ENCODE peak calls at places on chromosome 2, in eight cellular contexts. O, G, L, W, S, A, D and H are unnamed samples.
A peak's percentile ranks its signal among the peaks of the same experiment; 100 is the strongest.

GRCh38 chr2:14560686-14561085 is 71.8 kb upstream of the LRATD1 start:
- DNase-seq in O (no peak), G (no peak), L (no peak), W (no peak), S (no peak), A (no peak), D (no peak), H (no peak)

GRCh38 chr2:179741317-179741716 is 120.1 kb downstream of the ZNF385B start:
- DNase-seq in O (no peak), G (no peak), L (no peak), W (no peak), S (no peak), A (no peak), D (no peak), H (no peak)

GRCh38 chr2:225893151-225893550 is 493.6 kb downstream of the NYAP2 start:
- DNase-seq in O (no peak), G (no peak), L (no peak), W (no peak), S (no peak), A (no peak), D (no peak), H (no peak)

GRCh38 chr2:65079017-65079416 is 22.8 kb downstream of the CEP68 start:
- DNase-seq in O (no peak), G (no peak), L (no peak), W (no peak), S (no peak), A (no peak), D (no peak), H (no peak)

GRCh38 chr2:159936471-159936870 is 125.9 kb downstream of the PLA2R1 start:
- DNase-seq in O (no peak), G (no peak), L (peak; percentile 39), W (no peak), S (no peak), A (no peak), D (peak; percentile 37), H (no peak)

GRCh38 chr2:209471037-209471436 is 47.2 kb downstream of the MAP2 start:
- DNase-seq in O (no peak), G (no peak), L (no peak), W (no peak), S (no peak), A (no peak), D (no peak), H (no peak)

GRCh38 chr2:108607706-108608301 is 73.5 kb downstream of the LIMS1 start:
- DNase-seq in O (no peak), G (no peak), L (peak; percentile 35), W (peak; percentile 63), S (no peak), A (no peak), D (peak; percentile 74), H (no peak)

GRCh38 chr2:208984376-208985100 is 439.3 kb upstream of the MAP2 start:
- DNase-seq in O (no peak), G (no peak), L (no peak), W (no peak), S (no peak), A (no peak), D (no peak), H (no peak)

GRCh38 chr2:148519013-148519412 is 125.5 kb upstream of the EPC2 start:
- DNase-seq in O (no peak), G (no peak), L (no peak), W (no peak), S (no peak), A (no peak), D (no peak), H (no peak)

GRCh38 chr2:3678212-3678611 is 20.2 kb downstream of the ALLC start:
- DNase-seq in O (no peak), G (no peak), L (no peak), W (no peak), S (no peak), A (no peak), D (no peak), H (no peak)

GRCh38 chr2:120991401-120991800 is 255.7 kb downstream of the GLI2 start:
- DNase-seq in O (no peak), G (no peak), L (no peak), W (no peak), S (peak; percentile 50), A (no peak), D (no peak), H (no peak)

GRCh38 chr2:42167458-42167857 is 1.7 kb upstream of the EML4 start:
- DNase-seq in O (no peak), G (no peak), L (no peak), W (no peak), S (no peak), A (no peak), D (no peak), H (no peak)

GRCh38 chr2:109369671-109370191 is 240.7 kb downstream of the SH3RF3 start:
- DNase-seq in O (no peak), G (no peak), L (peak; percentile 3), W (no peak), S (no peak), A (no peak), D (no peak), H (no peak)

GRCh38 chr2:26988165-26988879 is 17.9 kb downstream of the MAPRE3 start:
- DNase-seq in O (no peak), G (no peak), L (no peak), W (no peak), S (no peak), A (no peak), D (no peak), H (no peak)

GRCh38 chr2:191580581-191580980 is 97.4 kb upstream of the NABP1 start:
- DNase-seq in O (no peak), G (no peak), L (no peak), W (no peak), S (no peak), A (no peak), D (no peak), H (no peak)

GRCh38 chr2:197908940-197909339 is 104.5 kb downstream of the PLCL1 start:
- DNase-seq in O (no peak), G (no peak), L (no peak), W (no peak), S (no peak), A (no peak), D (no peak), H (no peak)

GRCh38 chr2:179853108-179853507 is 8.3 kb downstream of the ZNF385B start:
- DNase-seq in O (no peak), G (no peak), L (no peak), W (no peak), S (no peak), A (no peak), D (no peak), H (no peak)

GRCh38 chr2:114729025-114729424 is 286.6 kb downstream of the DPP10 start:
- DNase-seq in O (no peak), G (no peak), L (peak; percentile 18), W (peak; percentile 42), S (no peak), A (no peak), D (no peak), H (no peak)

GRCh38 chr2:121611730-121612705 is 37.2 kb downstream of the CLASP1 start:
- DNase-seq in O (no peak), G (no peak), L (no peak), W (no peak), S (no peak), A (no peak), D (peak; percentile 53), H (no peak)

GRCh38 chr2:109516445-109517117 is 97.2 kb downstream of the SEPTIN10 start:
- DNase-seq in O (peak; percentile 79), G (no peak), L (peak; percentile 84), W (peak; percentile 87), S (no peak), A (no peak), D (peak; percentile 60), H (no peak)

GRCh38 chr2:238240761-238241711 is 1.2 kb upstream of the HES6 start:
- DNase-seq in O (peak; percentile 82), G (peak; percentile 85), L (peak; percentile 87), W (peak; percentile 86), S (peak; percentile 88), A (peak; percentile 85), D (peak; percentile 55), H (no peak)

DNA sequence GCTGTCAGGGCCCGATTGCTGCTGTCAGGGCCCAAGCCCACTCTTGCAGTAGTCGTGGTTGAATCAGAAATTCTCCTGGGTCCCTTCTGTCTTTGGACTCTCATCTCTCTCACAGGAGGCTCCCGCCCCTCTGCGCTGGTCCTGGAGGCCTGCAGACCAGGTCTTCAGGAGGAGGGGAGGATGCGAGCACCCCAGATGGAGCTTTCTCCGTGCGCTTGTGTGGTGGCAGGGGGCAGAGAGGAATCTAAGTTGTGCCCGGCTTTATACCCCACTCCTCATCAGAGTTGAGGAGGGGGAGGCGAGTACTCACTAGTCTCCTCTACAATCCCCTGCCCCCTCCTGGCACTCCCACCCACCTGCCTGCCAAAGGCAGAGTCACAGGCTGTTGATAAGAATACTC is 10.4 kb downstream of the EN1 start:
- DNase-seq in O (no peak), G (no peak), L (no peak), W (no peak), S (peak; percentile 42), A (no peak), D (no peak), H (no peak)
- H3K4me3 ChIP-seq in O (no peak overlapping the region), G (no peak overlapping the region), L (no peak overlapping the region), W (no peak overlapping the region), S (no peak overlapping the region), A (no peak overlapping the region), D (no peak overlapping the region), H (no peak overlapping the region)

DNA sequence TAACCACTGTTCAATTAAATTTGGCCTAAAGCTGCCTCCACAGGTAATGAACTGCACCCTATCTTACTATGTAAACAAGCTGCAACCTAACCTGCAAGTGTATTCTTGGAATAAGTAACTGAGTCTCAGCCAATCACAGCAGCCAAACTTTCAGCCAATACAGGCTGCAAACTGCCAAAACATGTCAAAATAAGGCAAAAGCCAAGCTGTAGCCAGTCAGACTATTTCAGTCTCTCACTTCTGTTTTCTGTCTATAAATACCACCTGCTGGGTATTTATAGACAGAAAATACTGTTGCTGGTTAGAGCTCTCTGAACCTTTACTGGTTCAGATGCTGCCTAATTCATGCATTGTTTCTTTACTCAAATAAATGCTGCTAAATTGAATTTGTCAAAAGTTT is 14.3 kb downstream of the C2orf76 start:
- DNase-seq in O (no peak), G (no peak), L (no peak), W (peak; percentile 71), S (no peak), A (peak; percentile 65), D (peak; percentile 30), H (no peak)
- H3K4me1 ChIP-seq in O (no peaks in the 10 kb centered on the region), G (peaks cover 29% of the 10 kb centered on the region), L (no peaks in the 10 kb centered on the region), W (peaks cover 20% of the 10 kb centered on the region), S (peaks cover 17% of the 10 kb centered on the region), A (peaks cover 9% of the 10 kb centered on the region), D (no peaks in the 10 kb centered on the region), H (peaks cover 9% of the 10 kb centered on the region)

GRCh38 chr2:20677301-20678176 is 10.6 kb downstream of the GDF7 start:
- DNase-seq in O (no peak), G (no peak), L (peak; percentile 38), W (no peak), S (no peak), A (no peak), D (no peak), H (no peak)
- H3K4me3 ChIP-seq in O (no peak overlapping the region), G (no peak overlapping the region), L (no peak overlapping the region), W (no peak overlapping the region), S (no peak overlapping the region), A (no peak overlapping the region), D (no peak overlapping the region), H (no peak overlapping the region)

DNA sequence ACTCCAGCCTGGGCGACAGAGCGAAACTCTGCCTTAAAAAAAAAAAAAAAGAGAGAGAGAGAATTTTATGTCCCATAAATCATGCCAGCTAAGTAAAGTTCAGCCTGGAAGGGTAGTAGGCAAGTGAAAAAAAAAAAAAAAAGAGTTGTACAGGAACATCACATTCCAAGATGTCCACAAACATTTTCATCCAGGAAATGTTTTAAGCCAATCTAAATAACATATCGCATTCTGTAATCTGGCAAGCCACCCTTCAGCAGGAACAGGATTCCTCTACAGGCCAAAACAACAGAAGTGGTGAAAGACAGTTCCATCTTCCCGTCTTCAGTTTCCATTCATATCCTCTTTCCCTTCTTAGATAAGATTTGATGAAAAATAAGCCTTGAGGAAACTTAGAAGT is 1108.1 kb upstream of the DDX18 start:
- DNase-seq in O (no peak), G (no peak), L (no peak), W (no peak), S (no peak), A (no peak), D (no peak), H (no peak)
- H3K4me1 ChIP-seq in O (no peaks in the 10 kb centered on the region), G (no peaks in the 10 kb centered on the region), L (peaks cover 12% of the 10 kb centered on the region), W (no peaks in the 10 kb centered on the region), S (no peaks in the 10 kb centered on the region), A (no peaks in the 10 kb centered on the region), D (no peaks in the 10 kb centered on the region), H (no peaks in the 10 kb centered on the region)